ENCODE peak calls at places on chromosome 2, in five cellular contexts. One of them, this sample, is unnamed.

GRCh38 chr2:160109939-160110673 is 47.7 kb upstream of the PLA2R1 start:
- DNase-seq in upper lobe of right lung: no peak
- DNase-seq in transverse colon: peak
- DNase-seq in GM13977: peak
- DNase-seq in mesothelial cell of epicardium: peak
- DNase-seq in this sample: no peak

GRCh38 chr2:172672999-172673726 is 62.5 kb upstream of the RAPGEF4 start:
- DNase-seq in transverse colon: peak
- DNase-seq in upper lobe of right lung: no peak
- DNase-seq in GM13977: no peak
- DNase-seq in mesothelial cell of epicardium: no peak
- DNase-seq in this sample: no peak

GRCh38 chr2:141038341-141038740 is 1092.5 kb downstream of the LRP1B start:
- DNase-seq in GM13977: no peak
- DNase-seq in mesothelial cell of epicardium: no peak
- DNase-seq in transverse colon: no peak
- DNase-seq in upper lobe of right lung: no peak
- DNase-seq in this sample: no peak

GRCh38 chr2:177212895-177213856 is 582 bp downstream of the HNRNPA3 start:
- DNase-seq in GM13977: peak
- DNase-seq in upper lobe of right lung: peak
- DNase-seq in transverse colon: peak
- DNase-seq in mesothelial cell of epicardium: peak
- DNase-seq in this sample: peak

GRCh38 chr2:116645155-116645554 is 1169.3 kb upstream of the DDX18 start:
- DNase-seq in upper lobe of right lung: no peak
- DNase-seq in GM13977: no peak
- DNase-seq in transverse colon: no peak
- DNase-seq in mesothelial cell of epicardium: no peak
- DNase-seq in this sample: no peak

GRCh38 chr2:79994161-79994560 is 310.4 kb downstream of the LRRTM1 start:
- DNase-seq in upper lobe of right lung: no peak
- DNase-seq in mesothelial cell of epicardium: no peak
- DNase-seq in GM13977: no peak
- DNase-seq in transverse colon: no peak
- DNase-seq in this sample: no peak

GRCh38 chr2:151860210-151860609 is 32.0 kb upstream of the ARL5A start:
- DNase-seq in GM13977: no peak
- DNase-seq in mesothelial cell of epicardium: no peak
- DNase-seq in upper lobe of right lung: no peak
- DNase-seq in transverse colon: no peak
- DNase-seq in this sample: no peak

GRCh38 chr2:141888987-141889555 is 241.7 kb downstream of the LRP1B start:
- DNase-seq in GM13977: no peak
- DNase-seq in mesothelial cell of epicardium: no peak
- DNase-seq in upper lobe of right lung: no peak
- DNase-seq in transverse colon: no peak
- DNase-seq in this sample: no peak

GRCh38 chr2:109081374-109081773 is 47.6 kb upstream of the SH3RF3 start:
- DNase-seq in transverse colon: no peak
- DNase-seq in upper lobe of right lung: no peak
- DNase-seq in GM13977: no peak
- DNase-seq in mesothelial cell of epicardium: no peak
- DNase-seq in this sample: no peak

GRCh38 chr2:213004197-213004821 is 147.1 kb downstream of the IKZF2 start:
- DNase-seq in transverse colon: no peak
- DNase-seq in GM13977: no peak
- DNase-seq in mesothelial cell of epicardium: no peak
- DNase-seq in upper lobe of right lung: no peak
- DNase-seq in this sample: no peak

GRCh38 chr2:160429248-160430000 is 64.2 kb downstream of the RBMS1 start:
- DNase-seq in mesothelial cell of epicardium: no peak
- DNase-seq in upper lobe of right lung: no peak
- DNase-seq in GM13977: peak
- DNase-seq in transverse colon: no peak
- DNase-seq in this sample: no peak

GRCh38 chr2:88199912-88200682 is 30.0 kb downstream of the THNSL2 start:
- DNase-seq in GM13977: peak
- DNase-seq in upper lobe of right lung: peak
- DNase-seq in mesothelial cell of epicardium: no peak
- DNase-seq in transverse colon: peak
- DNase-seq in this sample: no peak

GRCh38 chr2:211085056-211085680 is 528.8 kb downstream of the CPS1 start:
- DNase-seq in GM13977: peak
- DNase-seq in upper lobe of right lung: no peak
- DNase-seq in mesothelial cell of epicardium: no peak
- DNase-seq in transverse colon: no peak
- DNase-seq in this sample: no peak

GRCh38 chr2:65027611-65028244 is 28.5 kb upstream of the CEP68 start:
- DNase-seq in mesothelial cell of epicardium: no peak
- DNase-seq in transverse colon: no peak
- DNase-seq in GM13977: no peak
- DNase-seq in upper lobe of right lung: no peak
- DNase-seq in this sample: no peak

GRCh38 chr2:72911256-72911655 is 6.1 kb upstream of the EMX1 start:
- DNase-seq in GM13977: no peak
- DNase-seq in transverse colon: no peak
- DNase-seq in mesothelial cell of epicardium: no peak
- DNase-seq in upper lobe of right lung: no peak
- DNase-seq in this sample: no peak

GRCh38 chr2:189362283-189362682 is 79.0 kb upstream of the WDR75 start:
- DNase-seq in GM13977: no peak
- DNase-seq in transverse colon: no peak
- DNase-seq in upper lobe of right lung: no peak
- DNase-seq in mesothelial cell of epicardium: no peak
- DNase-seq in this sample: no peak

GRCh38 chr2:134406716-134407115 is 152.8 kb downstream of the MGAT5 start:
- DNase-seq in upper lobe of right lung: no peak
- DNase-seq in GM13977: no peak
- DNase-seq in transverse colon: no peak
- DNase-seq in mesothelial cell of epicardium: no peak
- DNase-seq in this sample: no peak

GRCh38 chr2:120348134-120349103 is 2.5 kb downstream of the INHBB start:
- DNase-seq in GM13977: no peak
- DNase-seq in transverse colon: no peak
- DNase-seq in mesothelial cell of epicardium: no peak
- DNase-seq in upper lobe of right lung: no peak
- DNase-seq in this sample: no peak

GRCh38 chr2:138757376-138757775 is 22.8 kb downstream of the NXPH2 start:
- DNase-seq in upper lobe of right lung: no peak
- DNase-seq in transverse colon: no peak
- DNase-seq in mesothelial cell of epicardium: no peak
- DNase-seq in GM13977: no peak
- DNase-seq in this sample: no peak

GRCh38 chr2:38626326-38627031 is 23.8 kb upstream of the HNRNPLL start:
- DNase-seq in transverse colon: no peak
- DNase-seq in GM13977: no peak
- DNase-seq in upper lobe of right lung: no peak
- DNase-seq in mesothelial cell of epicardium: no peak
- DNase-seq in this sample: no peak

GRCh38 chr2:161044095-161044874 is 115.9 kb upstream of the TANK start:
- DNase-seq in mesothelial cell of epicardium: no peak
- DNase-seq in upper lobe of right lung: no peak
- DNase-seq in transverse colon: no peak
- DNase-seq in GM13977: no peak
- DNase-seq in this sample: no peak

GRCh38 chr2:168552450-168552856 is 96.4 kb downstream of the CERS6 start:
- DNase-seq in mesothelial cell of epicardium: no peak
- DNase-seq in transverse colon: no peak
- DNase-seq in GM13977: peak
- DNase-seq in upper lobe of right lung: no peak
- DNase-seq in this sample: no peak

GRCh38 chr2:98346259-98347236 is at the start of gene CNGA3:
- DNase-seq in transverse colon: peak
- DNase-seq in mesothelial cell of epicardium: peak
- DNase-seq in GM13977: peak
- DNase-seq in upper lobe of right lung: peak
- DNase-seq in this sample: no peak

GRCh38 chr2:11399113-11399762 is 54.8 kb upstream of the ROCK2 start:
- DNase-seq in GM13977: no peak
- DNase-seq in upper lobe of right lung: no peak
- DNase-seq in transverse colon: no peak
- DNase-seq in mesothelial cell of epicardium: no peak
- DNase-seq in this sample: no peak

GRCh38 chr2:149100739-149101699 is 62.5 kb downstream of the LYPD6B start:
- DNase-seq in mesothelial cell of epicardium: no peak
- DNase-seq in GM13977: no peak
- DNase-seq in upper lobe of right lung: no peak
- DNase-seq in transverse colon: no peak
- DNase-seq in this sample: no peak

GRCh38 chr2:199484927-199485326 is 27.2 kb upstream of the SATB2 start:
- DNase-seq in upper lobe of right lung: no peak
- DNase-seq in mesothelial cell of epicardium: no peak
- DNase-seq in transverse colon: peak
- DNase-seq in GM13977: no peak
- DNase-seq in this sample: no peak

DNA sequence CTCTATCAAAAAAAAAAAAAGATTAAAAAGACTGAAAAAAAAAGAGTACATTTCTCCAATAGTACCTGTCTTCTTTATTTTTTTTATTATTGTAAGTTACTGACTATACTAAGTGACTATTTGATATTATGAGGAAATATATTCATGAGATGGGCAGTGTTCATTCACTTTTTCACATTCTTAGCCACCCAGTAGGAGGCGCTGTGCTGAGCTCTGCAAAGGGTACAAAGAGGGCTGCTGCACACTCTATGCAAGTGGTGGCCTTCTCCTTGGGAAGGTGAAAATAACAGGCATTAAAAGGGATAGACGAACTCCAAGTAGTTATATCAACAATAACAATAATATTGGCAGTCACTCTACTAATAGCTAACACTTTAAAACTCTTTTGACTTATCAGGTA is 1034.9 kb upstream of the FANCL start:
- DNase-seq in upper lobe of right lung: no peak
- DNase-seq in GM13977: no peak
- DNase-seq in transverse colon: no peak
- DNase-seq in mesothelial cell of epicardium: no peak
- DNase-seq in this sample: no peak
- TF ChIP-seq CTCF in upper lobe of right lung: peak
- TF ChIP-seq CTCF in GM13977: peak
- TF ChIP-seq CTCF in transverse colon: no peak
- TF ChIP-seq CTCF in mesothelial cell of epicardium: no peak
- TF ChIP-seq CTCF in this sample: peak

GRCh38 chr2:9578475-9579235 is 23.0 kb upstream of the ADAM17 start:
- DNase-seq in upper lobe of right lung: no peak
- DNase-seq in transverse colon: no peak
- DNase-seq in mesothelial cell of epicardium: no peak
- DNase-seq in GM13977: no peak
- DNase-seq in this sample: peak

GRCh38 chr2:9573013-9573708 is 17.5 kb upstream of the ADAM17 start:
- DNase-seq in upper lobe of right lung: no peak
- DNase-seq in GM13977: no peak
- DNase-seq in transverse colon: no peak
- DNase-seq in mesothelial cell of epicardium: no peak
- DNase-seq in this sample: no peak

GRCh38 chr2:9574314-9574713 is 18.7 kb upstream of the ADAM17 start:
- DNase-seq in transverse colon: no peak
- DNase-seq in upper lobe of right lung: no peak
- DNase-seq in GM13977: no peak
- DNase-seq in mesothelial cell of epicardium: no peak
- DNase-seq in this sample: no peak

GRCh38 chr2:9570182-9571060 is 14.8 kb upstream of the ADAM17 start:
- DNase-seq in upper lobe of right lung: no peak
- DNase-seq in mesothelial cell of epicardium: no peak
- DNase-seq in GM13977: no peak
- DNase-seq in transverse colon: no peak
- DNase-seq in this sample: no peak

DNA sequence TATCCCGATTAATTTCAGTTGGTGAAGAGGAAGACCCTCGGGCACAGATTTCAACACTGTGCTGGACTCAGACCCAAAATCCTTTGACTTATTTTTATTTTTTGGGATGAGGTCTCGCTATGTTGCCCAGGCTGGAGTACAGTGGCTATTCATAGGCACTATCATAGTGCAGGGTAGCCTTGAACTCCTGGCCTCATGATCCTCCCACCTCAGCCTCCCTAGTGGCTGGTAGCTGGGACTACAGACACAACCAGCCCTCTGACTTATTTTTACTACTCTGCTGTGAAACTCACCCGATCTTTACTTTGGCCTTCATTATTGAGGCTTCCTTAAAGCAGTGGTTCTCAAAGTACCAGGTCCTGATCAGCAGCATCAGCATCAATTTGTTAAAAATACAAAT is 18.2 kb upstream of the ADAM17 start:
- DNase-seq in mesothelial cell of epicardium: no peak
- DNase-seq in GM13977: no peak
- DNase-seq in transverse colon: no peak
- DNase-seq in upper lobe of right lung: no peak
- DNase-seq in this sample: no peak
- TF ChIP-seq CTCF in mesothelial cell of epicardium: no peak
- TF ChIP-seq CTCF in GM13977: no peak
- TF ChIP-seq CTCF in transverse colon: no peak
- TF ChIP-seq CTCF in upper lobe of right lung: no peak
- TF ChIP-seq CTCF in this sample: peak

DNA sequence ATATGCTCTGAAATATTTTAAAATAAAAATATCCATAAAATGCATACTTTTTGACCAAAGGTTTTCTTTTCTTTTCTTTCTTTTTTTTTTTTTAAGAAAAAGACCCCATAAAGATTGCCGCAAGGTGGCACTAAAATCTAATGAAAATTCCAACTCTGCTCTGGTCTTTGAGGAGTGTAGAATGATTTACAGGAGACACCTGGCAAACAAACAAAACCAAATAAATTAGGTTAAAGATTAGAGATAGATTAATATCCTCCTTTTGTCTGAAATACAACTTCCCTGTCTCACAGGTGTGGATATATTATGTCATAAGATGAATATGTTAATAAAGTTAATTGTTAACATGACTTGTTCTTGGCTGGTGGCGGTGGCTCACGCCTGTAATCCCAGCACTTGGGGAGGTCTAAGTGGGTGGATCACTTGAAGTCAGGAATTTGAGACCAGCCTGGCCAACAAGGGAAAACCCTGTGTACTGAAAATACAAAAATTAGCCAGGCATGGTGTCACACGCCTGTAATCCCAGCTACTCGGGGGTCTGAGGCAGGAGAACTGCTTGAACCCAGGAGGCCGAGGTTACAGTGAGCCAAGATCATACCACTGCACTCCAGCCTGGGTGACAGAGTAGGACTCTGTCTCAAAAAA is 3.5 kb upstream of the RHOB start:
- DNase-seq in upper lobe of right lung: peak
- DNase-seq in GM13977: peak
- DNase-seq in transverse colon: peak
- DNase-seq in mesothelial cell of epicardium: no peak
- DNase-seq in this sample: no peak
- TF ChIP-seq CTCF in upper lobe of right lung: peak
- TF ChIP-seq CTCF in GM13977: peak
- TF ChIP-seq CTCF in transverse colon: peak
- TF ChIP-seq CTCF in mesothelial cell of epicardium: peak
- TF ChIP-seq CTCF in this sample: peak

DNA sequence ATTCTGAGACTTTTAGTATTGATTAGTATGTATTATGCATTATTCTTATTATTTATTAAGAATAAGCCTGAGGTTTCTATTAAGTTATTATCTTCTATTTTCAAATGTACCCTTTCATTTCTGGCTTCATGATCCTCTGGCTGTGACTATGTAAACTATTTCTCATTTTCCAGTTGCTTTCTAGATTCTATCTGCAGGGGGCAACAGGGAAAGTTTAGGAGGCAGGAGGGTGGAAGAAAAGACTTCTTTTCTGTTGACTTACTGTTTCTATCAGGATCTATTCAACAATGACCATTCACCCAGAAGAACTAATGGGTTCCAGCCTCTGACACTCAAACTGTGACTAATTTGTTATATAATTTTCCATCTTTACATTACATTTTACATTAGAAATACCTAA is 653.4 kb upstream of the FSHR start:
- DNase-seq in transverse colon: no peak
- DNase-seq in upper lobe of right lung: no peak
- DNase-seq in GM13977: no peak
- DNase-seq in mesothelial cell of epicardium: no peak
- DNase-seq in this sample: no peak
- TF ChIP-seq CTCF in transverse colon: no peak
- TF ChIP-seq CTCF in upper lobe of right lung: no peak
- TF ChIP-seq CTCF in GM13977: no peak
- TF ChIP-seq CTCF in mesothelial cell of epicardium: no peak
- TF ChIP-seq CTCF in this sample: no peak